ENCODE peak calls at places on chromosomes 3 and 15, in ten cellular contexts. One of them, this sample, is unnamed.

GRCh38 chr3:61248496-61248895 is 2.8 kb downstream of the FHIT start:
- DNase-seq in NCI-H1436: no peak
- DNase-seq in activated CD4-positive, alpha-beta T cell treated with anti-CD3 and anti-CD28 coated beads, Interleukin-2, amount 10 ng/mL, durations not matched to agents 7 days and 5 days: no peak
- DNase-seq in activated T-cell treated with anti-CD3 and anti-CD28 coated beads for 1 hour: no peak
- DNase-seq in NCI-H2029: no peak
- DNase-seq in AG04450: no peak
- DNase-seq in naive thymus-derived CD8-positive, alpha-beta T cell: no peak
- DNase-seq in memory B cell: no peak
- DNase-seq in transverse colon: no peak
- DNase-seq in astrocyte of the cerebellum: no peak
- DNase-seq in this sample: no peak

GRCh38 chr3:179451335-179452165 is at the start of gene GNB4:
- DNase-seq in NCI-H1436: peak; percentile 69
- DNase-seq in activated CD4-positive, alpha-beta T cell treated with anti-CD3 and anti-CD28 coated beads, Interleukin-2, amount 10 ng/mL, durations not matched to agents 7 days and 5 days: peak; percentile 55
- DNase-seq in activated T-cell treated with anti-CD3 and anti-CD28 coated beads for 1 hour: no peak
- DNase-seq in NCI-H2029: peak; percentile 76
- DNase-seq in AG04450: peak; percentile 43
- DNase-seq in naive thymus-derived CD8-positive, alpha-beta T cell: peak; percentile 10
- DNase-seq in memory B cell: peak; percentile 72
- DNase-seq in transverse colon: peak; percentile 62
- DNase-seq in astrocyte of the cerebellum: peak; percentile 60
- DNase-seq in this sample: no peak

GRCh38 chr15:80822666-80823065 is 43.5 kb downstream of the CEMIP start:
- DNase-seq in NCI-H1436: no peak
- DNase-seq in activated CD4-positive, alpha-beta T cell treated with anti-CD3 and anti-CD28 coated beads, Interleukin-2, amount 10 ng/mL, durations not matched to agents 7 days and 5 days: no peak
- DNase-seq in activated T-cell treated with anti-CD3 and anti-CD28 coated beads for 1 hour: no peak
- DNase-seq in NCI-H2029: no peak
- DNase-seq in AG04450: no peak
- DNase-seq in naive thymus-derived CD8-positive, alpha-beta T cell: no peak
- DNase-seq in memory B cell: no peak
- DNase-seq in transverse colon: no peak
- DNase-seq in astrocyte of the cerebellum: no peak
- DNase-seq in this sample: no peak

GRCh38 chr3:12328132-12328915 is 39.5 kb downstream of the PPARG start:
- DNase-seq in NCI-H1436: no peak
- DNase-seq in activated CD4-positive, alpha-beta T cell treated with anti-CD3 and anti-CD28 coated beads, Interleukin-2, amount 10 ng/mL, durations not matched to agents 7 days and 5 days: no peak
- DNase-seq in activated T-cell treated with anti-CD3 and anti-CD28 coated beads for 1 hour: no peak
- DNase-seq in NCI-H2029: no peak
- DNase-seq in AG04450: no peak
- DNase-seq in naive thymus-derived CD8-positive, alpha-beta T cell: no peak
- DNase-seq in memory B cell: no peak
- DNase-seq in transverse colon: no peak
- DNase-seq in astrocyte of the cerebellum: no peak
- DNase-seq in this sample: no peak

GRCh38 chr3:60217156-60217911 is 1033.9 kb downstream of the FHIT start:
- DNase-seq in NCI-H1436: no peak
- DNase-seq in activated CD4-positive, alpha-beta T cell treated with anti-CD3 and anti-CD28 coated beads, Interleukin-2, amount 10 ng/mL, durations not matched to agents 7 days and 5 days: no peak
- DNase-seq in activated T-cell treated with anti-CD3 and anti-CD28 coated beads for 1 hour: no peak
- DNase-seq in NCI-H2029: no peak
- DNase-seq in AG04450: no peak
- DNase-seq in naive thymus-derived CD8-positive, alpha-beta T cell: no peak
- DNase-seq in memory B cell: no peak
- DNase-seq in transverse colon: no peak
- DNase-seq in astrocyte of the cerebellum: no peak
- DNase-seq in this sample: no peak

GRCh38 chr3:141793476-141794260 is 30.5 kb downstream of the GRK7 start:
- DNase-seq in NCI-H1436: no peak
- DNase-seq in activated CD4-positive, alpha-beta T cell treated with anti-CD3 and anti-CD28 coated beads, Interleukin-2, amount 10 ng/mL, durations not matched to agents 7 days and 5 days: no peak
- DNase-seq in activated T-cell treated with anti-CD3 and anti-CD28 coated beads for 1 hour: no peak
- DNase-seq in NCI-H2029: no peak
- DNase-seq in AG04450: no peak
- DNase-seq in naive thymus-derived CD8-positive, alpha-beta T cell: no peak
- DNase-seq in memory B cell: no peak
- DNase-seq in transverse colon: no peak
- DNase-seq in astrocyte of the cerebellum: no peak
- DNase-seq in this sample: no peak

GRCh38 chr3:197371521-197372075 is 73.2 kb upstream of the DLG1 start:
- DNase-seq in NCI-H1436: peak; percentile 95
- DNase-seq in activated CD4-positive, alpha-beta T cell treated with anti-CD3 and anti-CD28 coated beads, Interleukin-2, amount 10 ng/mL, durations not matched to agents 7 days and 5 days: no peak
- DNase-seq in activated T-cell treated with anti-CD3 and anti-CD28 coated beads for 1 hour: no peak
- DNase-seq in NCI-H2029: peak; percentile 82
- DNase-seq in AG04450: no peak
- DNase-seq in naive thymus-derived CD8-positive, alpha-beta T cell: no peak
- DNase-seq in memory B cell: no peak
- DNase-seq in transverse colon: no peak
- DNase-seq in astrocyte of the cerebellum: no peak
- DNase-seq in this sample: no peak

GRCh38 chr3:187744169-187745151 is 808 bp downstream of the BCL6 start:
- DNase-seq in NCI-H1436: no peak
- DNase-seq in activated CD4-positive, alpha-beta T cell treated with anti-CD3 and anti-CD28 coated beads, Interleukin-2, amount 10 ng/mL, durations not matched to agents 7 days and 5 days: peak; percentile 56
- DNase-seq in activated T-cell treated with anti-CD3 and anti-CD28 coated beads for 1 hour: peak; percentile 42
- DNase-seq in NCI-H2029: peak; percentile 22
- DNase-seq in AG04450: no peak
- DNase-seq in naive thymus-derived CD8-positive, alpha-beta T cell: peak; percentile 50
- DNase-seq in memory B cell: peak; percentile 47
- DNase-seq in transverse colon: peak; percentile 64
- DNase-seq in astrocyte of the cerebellum: no peak
- DNase-seq in this sample: no peak

GRCh38 chr15:25741253-25741575 is 121.9 kb downstream of the ATP10A start:
- DNase-seq in NCI-H1436: no peak
- DNase-seq in activated CD4-positive, alpha-beta T cell treated with anti-CD3 and anti-CD28 coated beads, Interleukin-2, amount 10 ng/mL, durations not matched to agents 7 days and 5 days: no peak
- DNase-seq in activated T-cell treated with anti-CD3 and anti-CD28 coated beads for 1 hour: no peak
- DNase-seq in NCI-H2029: no peak
- DNase-seq in AG04450: no peak
- DNase-seq in naive thymus-derived CD8-positive, alpha-beta T cell: no peak
- DNase-seq in memory B cell: no peak
- DNase-seq in transverse colon: no peak
- DNase-seq in astrocyte of the cerebellum: no peak
- DNase-seq in this sample: no peak

GRCh38 chr3:39592306-39592705 is 124.8 kb downstream of the MOBP start:
- DNase-seq in NCI-H1436: no peak
- DNase-seq in activated CD4-positive, alpha-beta T cell treated with anti-CD3 and anti-CD28 coated beads, Interleukin-2, amount 10 ng/mL, durations not matched to agents 7 days and 5 days: no peak
- DNase-seq in activated T-cell treated with anti-CD3 and anti-CD28 coated beads for 1 hour: no peak
- DNase-seq in NCI-H2029: no peak
- DNase-seq in AG04450: no peak
- DNase-seq in naive thymus-derived CD8-positive, alpha-beta T cell: no peak
- DNase-seq in memory B cell: no peak
- DNase-seq in transverse colon: no peak
- DNase-seq in astrocyte of the cerebellum: no peak
- DNase-seq in this sample: no peak

GRCh38 chr3:144295619-144296018 is 324.0 kb downstream of the DIPK2A start:
- DNase-seq in NCI-H1436: no peak
- DNase-seq in activated CD4-positive, alpha-beta T cell treated with anti-CD3 and anti-CD28 coated beads, Interleukin-2, amount 10 ng/mL, durations not matched to agents 7 days and 5 days: no peak
- DNase-seq in activated T-cell treated with anti-CD3 and anti-CD28 coated beads for 1 hour: no peak
- DNase-seq in NCI-H2029: no peak
- DNase-seq in AG04450: no peak
- DNase-seq in naive thymus-derived CD8-positive, alpha-beta T cell: no peak
- DNase-seq in memory B cell: no peak
- DNase-seq in transverse colon: no peak
- DNase-seq in astrocyte of the cerebellum: no peak
- DNase-seq in this sample: no peak